ENCODE peak calls at places on chromosomes 13 and 19, in nine cellular contexts. M, B, F, S, Y, T, I, O and L are unnamed samples.

GRCh38 chr19:10471909-10472308 is 31.2 kb downstream of the KEAP1 start:
- DNase-seq in M (peak), B (no peak), F (peak), S (peak), Y (no peak), T (no peak), I (no peak), O (peak), L (no peak)

GRCh38 chr19:41276231-41276630 is 12.1 kb downstream of the HNRNPUL1 start:
- DNase-seq in M (no peak), B (no peak), F (no peak), S (peak), Y (no peak), T (no peak), I (no peak), O (peak), L (no peak)

GRCh38 chr13:21898990-21899389 is 228.1 kb downstream of the FGF9 start:
- DNase-seq in M (no peak), B (no peak), F (no peak), S (no peak), Y (no peak), T (no peak), I (no peak), O (no peak), L (no peak)

GRCh38 chr19:45569619-45570421 is 14.8 kb downstream of the OPA3 start:
- DNase-seq in M (peak), B (peak), F (no peak), S (peak), Y (peak), T (peak), I (peak), O (peak), L (peak)

GRCh38 chr13:54183166-54183565 is 1154.6 kb downstream of the OLFM4 start:
- DNase-seq in M (no peak), B (no peak), F (no peak), S (no peak), Y (no peak), T (no peak), I (no peak), O (no peak), L (no peak)

GRCh38 chr19:869245-870177 is 10.0 kb downstream of the CFD start:
- DNase-seq in M (no peak), B (no peak), F (peak), S (peak), Y (no peak), T (no peak), I (no peak), O (peak), L (no peak)

GRCh38 chr13:42990991-42991891 is 800 bp downstream of the EPSTI1 start:
- DNase-seq in M (no peak), B (no peak), F (no peak), S (no peak), Y (no peak), T (no peak), I (no peak), O (no peak), L (no peak)

GRCh38 chr19:9917322-9917721 is 19.0 kb downstream of the OLFM2 start:
- DNase-seq in M (peak), B (no peak), F (peak), S (peak), Y (no peak), T (no peak), I (no peak), O (peak), L (no peak)

GRCh38 chr13:97491452-97491851 is 57.5 kb downstream of the RAP2A start:
- DNase-seq in M (no peak), B (no peak), F (no peak), S (no peak), Y (no peak), T (peak), I (no peak), O (no peak), L (no peak)

GRCh38 chr13:87820221-87820620 is 149.1 kb downstream of the SLITRK5 start:
- DNase-seq in M (no peak), B (no peak), F (no peak), S (peak), Y (no peak), T (no peak), I (no peak), O (peak), L (no peak)

GRCh38 chr19:8302734-8303133 is 5.4 kb downstream of the CD320 start:
- DNase-seq in M (no peak), B (no peak), F (no peak), S (no peak), Y (no peak), T (no peak), I (no peak), O (no peak), L (no peak)

GRCh38 chr13:34405410-34405809 is 536.7 kb upstream of the NBEA start:
- DNase-seq in M (no peak), B (no peak), F (no peak), S (no peak), Y (no peak), T (no peak), I (no peak), O (no peak), L (no peak)

GRCh38 chr19:46955114-46955812 is 64.4 kb upstream of the NPAS1 start:
- DNase-seq in M (peak), B (peak), F (no peak), S (peak), Y (peak), T (no peak), I (peak), O (peak), L (peak)

GRCh38 chr13:51158365-51158764 is 47.3 kb upstream of the C13orf42 start:
- DNase-seq in M (peak), B (no peak), F (no peak), S (no peak), Y (no peak), T (no peak), I (no peak), O (no peak), L (no peak)

GRCh38 chr19:34232566-34233481 is 21.5 kb upstream of the GARRE1 start:
- DNase-seq in M (no peak), B (no peak), F (peak), S (peak), Y (no peak), T (no peak), I (no peak), O (peak), L (no peak)

GRCh38 chr19:4206818-4207484 is 22.4 kb upstream of the EBI3 start:
- DNase-seq in M (peak), B (no peak), F (peak), S (peak), Y (no peak), T (no peak), I (no peak), O (peak), L (no peak)

GRCh38 chr13:30708541-30708940 is 26.8 kb upstream of the ALOX5AP start:
- DNase-seq in M (no peak), B (no peak), F (peak), S (no peak), Y (no peak), T (no peak), I (no peak), O (no peak), L (no peak)

GRCh38 chr13:104993708-104994107 is 1541.8 kb downstream of the EFNB2 start:
- DNase-seq in M (no peak), B (no peak), F (no peak), S (no peak), Y (no peak), T (no peak), I (no peak), O (no peak), L (no peak)

GRCh38 chr13:24630851-24631341 is 49.3 kb upstream of the ATP12A start:
- DNase-seq in M (no peak), B (no peak), F (peak), S (peak), Y (no peak), T (no peak), I (no peak), O (peak), L (no peak)

GRCh38 chr13:106367361-106367781 is 168.1 kb downstream of the EFNB2 start:
- DNase-seq in M (no peak), B (no peak), F (no peak), S (no peak), Y (no peak), T (no peak), I (no peak), O (no peak), L (no peak)

GRCh38 chr19:13899912-13900584 is 5.9 kb downstream of the BRME1 start:
- DNase-seq in M (no peak), B (no peak), F (no peak), S (peak), Y (no peak), T (no peak), I (no peak), O (no peak), L (no peak)

GRCh38 chr19:54893406-54893805 is 12.5 kb upstream of the NCR1 start:
- DNase-seq in M (no peak), B (no peak), F (peak), S (no peak), Y (no peak), T (no peak), I (no peak), O (no peak), L (no peak)

GRCh38 chr19:17153996-17154395 is 61.2 kb upstream of the USE1 start:
- DNase-seq in M (no peak), B (no peak), F (no peak), S (no peak), Y (no peak), T (no peak), I (no peak), O (no peak), L (no peak)

GRCh38 chr13:36438594-36439483 is 6.5 kb downstream of the CCNA1 start:
- DNase-seq in M (no peak), B (no peak), F (no peak), S (no peak), Y (no peak), T (no peak), I (no peak), O (no peak), L (no peak)

GRCh38 chr13:31045621-31046081 is 113.2 kb downstream of the TEX26 start:
- DNase-seq in M (no peak), B (peak), F (peak), S (peak), Y (peak), T (no peak), I (peak), O (peak), L (peak)

GRCh38 chr19:46772170-46773017 is 16.0 kb downstream of the SLC1A5 start:
- DNase-seq in M (no peak), B (no peak), F (no peak), S (no peak), Y (no peak), T (no peak), I (no peak), O (peak), L (no peak)

GRCh38 chr13:108342369-108343289 is 73.1 kb downstream of the TNFSF13B start:
- DNase-seq in M (peak), B (no peak), F (peak), S (peak), Y (no peak), T (peak), I (no peak), O (peak), L (no peak)

GRCh38 chr19:49425922-49426592 is 869 bp downstream of the GFY start:
- DNase-seq in M (peak), B (no peak), F (no peak), S (peak), Y (no peak), T (no peak), I (no peak), O (no peak), L (no peak)

GRCh38 chr13:51065372-51066090 is 45.5 kb downstream of the C13orf42 start:
- DNase-seq in M (no peak), B (no peak), F (no peak), S (no peak), Y (no peak), T (no peak), I (no peak), O (no peak), L (no peak)

GRCh38 chr13:46315491-46316075 is 71.5 kb downstream of the RUBCNL start:
- DNase-seq in M (no peak), B (no peak), F (no peak), S (no peak), Y (no peak), T (no peak), I (no peak), O (no peak), L (no peak)

GRCh38 chr13:44075113-44075512 is 195.4 kb downstream of the LACC1 start:
- DNase-seq in M (no peak), B (no peak), F (no peak), S (no peak), Y (no peak), T (no peak), I (no peak), O (no peak), L (no peak)

GRCh38 chr19:18128044-18128443 is 24.9 kb upstream of the PIK3R2 start:
- DNase-seq in M (no peak), B (no peak), F (peak), S (peak), Y (no peak), T (no peak), I (no peak), O (peak), L (no peak)

GRCh38 chr19:11453468-11454341 is 18.3 kb downstream of the PRKCSH start:
- DNase-seq in M (peak), B (no peak), F (no peak), S (no peak), Y (no peak), T (no peak), I (no peak), O (no peak), L (no peak)

GRCh38 chr13:27194895-27195764 is 23.5 kb upstream of the USP12 start:
- DNase-seq in M (no peak), B (no peak), F (peak), S (peak), Y (no peak), T (no peak), I (no peak), O (peak), L (no peak)

GRCh38 chr19:18789883-18790565 is 1.1 kb downstream of the COMP start:
- DNase-seq in M (no peak), B (no peak), F (no peak), S (peak), Y (no peak), T (no peak), I (no peak), O (peak), L (peak)